ENCODE peak calls at places on chromosome 14, in nine cellular contexts. One of them, this sample, is unnamed.

GRCh38 chr14:77691259-77691658 is 16.6 kb downstream of the ALKBH1 start:
- DNase-seq in GM12892: no peak
- DNase-seq in ovary: no peak
- DNase-seq in sigmoid colon: no peak
- DNase-seq in H54: no peak
- DNase-seq in esophagus muscularis mucosa: no peak
- DNase-seq in prostate gland: no peak
- DNase-seq in stomach: peak
- DNase-seq in suprapubic skin: no peak
- DNase-seq in this sample: no peak

GRCh38 chr14:64787619-64788018 is 83.4 kb downstream of the PLEKHG3 start:
- DNase-seq in suprapubic skin: no peak
- DNase-seq in H54: no peak
- DNase-seq in GM12892: no peak
- DNase-seq in prostate gland: no peak
- DNase-seq in stomach: no peak
- DNase-seq in esophagus muscularis mucosa: no peak
- DNase-seq in sigmoid colon: no peak
- DNase-seq in ovary: no peak
- DNase-seq in this sample: no peak

GRCh38 chr14:25250516-25250915 is 200.6 kb upstream of the STXBP6 start:
- DNase-seq in prostate gland: no peak
- DNase-seq in stomach: no peak
- DNase-seq in sigmoid colon: no peak
- DNase-seq in H54: no peak
- DNase-seq in esophagus muscularis mucosa: no peak
- DNase-seq in ovary: no peak
- DNase-seq in GM12892: no peak
- DNase-seq in suprapubic skin: no peak
- DNase-seq in this sample: no peak

GRCh38 chr14:52299692-52300278 is 14.3 kb upstream of the PTGER2 start:
- DNase-seq in esophagus muscularis mucosa: no peak
- DNase-seq in H54: no peak
- DNase-seq in suprapubic skin: no peak
- DNase-seq in stomach: no peak
- DNase-seq in GM12892: no peak
- DNase-seq in sigmoid colon: no peak
- DNase-seq in ovary: no peak
- DNase-seq in prostate gland: no peak
- DNase-seq in this sample: no peak

GRCh38 chr14:105212541-105213305 is 31.6 kb upstream of the NUDT14 start:
- DNase-seq in ovary: no peak
- DNase-seq in H54: no peak
- DNase-seq in stomach: no peak
- DNase-seq in GM12892: no peak
- DNase-seq in prostate gland: no peak
- DNase-seq in suprapubic skin: no peak
- DNase-seq in esophagus muscularis mucosa: no peak
- DNase-seq in sigmoid colon: no peak
- DNase-seq in this sample: no peak

GRCh38 chr14:58171090-58171489 is 19.1 kb upstream of the ARMH4 start:
- DNase-seq in H54: peak
- DNase-seq in ovary: peak
- DNase-seq in GM12892: peak
- DNase-seq in suprapubic skin: peak
- DNase-seq in sigmoid colon: peak
- DNase-seq in stomach: peak
- DNase-seq in esophagus muscularis mucosa: peak
- DNase-seq in prostate gland: peak
- DNase-seq in this sample: no peak

GRCh38 chr14:21521526-21521925 is 4.6 kb downstream of the SALL2 start:
- DNase-seq in sigmoid colon: no peak
- DNase-seq in prostate gland: no peak
- DNase-seq in suprapubic skin: no peak
- DNase-seq in H54: no peak
- DNase-seq in stomach: no peak
- DNase-seq in GM12892: no peak
- DNase-seq in ovary: no peak
- DNase-seq in esophagus muscularis mucosa: no peak
- DNase-seq in this sample: no peak

GRCh38 chr14:38868415-38869290 is 234.4 kb downstream of the SEC23A start:
- DNase-seq in GM12892: no peak
- DNase-seq in sigmoid colon: no peak
- DNase-seq in suprapubic skin: no peak
- DNase-seq in esophagus muscularis mucosa: no peak
- DNase-seq in ovary: no peak
- DNase-seq in stomach: no peak
- DNase-seq in H54: no peak
- DNase-seq in prostate gland: no peak
- DNase-seq in this sample: no peak

GRCh38 chr14:68285421-68286179 is 466.0 kb downstream of the RAD51B start:
- DNase-seq in esophagus muscularis mucosa: no peak
- DNase-seq in prostate gland: no peak
- DNase-seq in stomach: no peak
- DNase-seq in H54: no peak
- DNase-seq in ovary: no peak
- DNase-seq in GM12892: no peak
- DNase-seq in suprapubic skin: no peak
- DNase-seq in sigmoid colon: no peak
- DNase-seq in this sample: no peak

GRCh38 chr14:23937121-23937692 is 16.4 kb upstream of the DHRS4 start:
- DNase-seq in prostate gland: no peak
- DNase-seq in GM12892: no peak
- DNase-seq in H54: no peak
- DNase-seq in esophagus muscularis mucosa: no peak
- DNase-seq in suprapubic skin: no peak
- DNase-seq in sigmoid colon: no peak
- DNase-seq in stomach: no peak
- DNase-seq in ovary: no peak
- DNase-seq in this sample: no peak

DNA sequence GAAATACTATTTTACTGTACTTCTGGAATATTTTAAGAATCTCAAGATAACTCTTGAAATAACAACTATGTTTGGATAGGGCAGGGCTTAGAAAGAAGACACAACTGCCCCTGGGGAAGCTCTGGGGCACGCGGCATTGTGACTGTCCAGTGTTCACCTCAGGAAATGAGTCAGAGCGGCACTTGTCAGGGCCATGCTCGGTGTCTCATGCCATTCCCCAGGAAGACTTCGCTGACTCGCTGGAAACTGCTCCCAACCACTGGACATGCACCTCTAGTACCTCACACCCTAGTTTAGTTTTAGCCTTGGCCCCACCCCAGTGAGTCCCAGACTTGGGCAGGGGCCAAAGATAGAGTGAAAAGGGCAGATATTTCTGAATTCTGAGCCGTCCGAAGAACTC is 192.0 kb downstream of the TTC7B start:
- DNase-seq in prostate gland: peak
- DNase-seq in sigmoid colon: peak
- DNase-seq in H54: peak
- DNase-seq in ovary: peak
- DNase-seq in stomach: no peak
- DNase-seq in GM12892: no peak
- DNase-seq in esophagus muscularis mucosa: no peak
- DNase-seq in suprapubic skin: no peak
- DNase-seq in this sample: no peak
- TF ChIP-seq POLR2A in prostate gland: no peak
- TF ChIP-seq POLR2A in sigmoid colon: no peak
- TF ChIP-seq POLR2A in H54: no peak
- TF ChIP-seq POLR2A in ovary: no peak
- TF ChIP-seq POLR2A in stomach: no peak
- TF ChIP-seq POLR2A in GM12892: no peak
- TF ChIP-seq POLR2A in esophagus muscularis mucosa: no peak
- TF ChIP-seq POLR2A in suprapubic skin: no peak
- TF ChIP-seq POLR2A in this sample: no peak

DNA sequence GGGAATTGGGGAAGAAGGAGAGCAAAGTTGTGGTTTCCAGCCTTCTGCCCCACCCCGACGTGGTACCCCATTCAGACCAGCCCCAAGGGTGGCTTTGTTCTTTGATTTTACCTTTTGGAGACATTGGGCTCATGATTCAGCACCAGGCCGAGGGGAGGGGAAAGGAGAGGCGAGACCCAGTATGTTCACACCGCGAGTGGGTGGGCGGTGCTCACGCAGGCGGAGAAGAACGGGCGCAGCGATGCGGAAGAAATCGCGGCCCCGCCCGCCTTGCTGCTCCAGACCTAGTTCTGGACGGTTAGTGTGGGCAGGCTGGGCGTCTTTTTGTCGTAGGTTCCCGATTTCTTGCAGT is 960 bp downstream of the ATL1 start:
- DNase-seq in suprapubic skin: peak
- DNase-seq in sigmoid colon: peak
- DNase-seq in esophagus muscularis mucosa: peak
- DNase-seq in prostate gland: peak
- DNase-seq in H54: peak
- DNase-seq in stomach: peak
- DNase-seq in ovary: peak
- DNase-seq in GM12892: peak
- DNase-seq in this sample: peak
- TF ChIP-seq POLR2A in suprapubic skin: no peak
- TF ChIP-seq POLR2A in sigmoid colon: peak
- TF ChIP-seq POLR2A in esophagus muscularis mucosa: peak
- TF ChIP-seq POLR2A in prostate gland: peak
- TF ChIP-seq POLR2A in H54: peak
- TF ChIP-seq POLR2A in stomach: no peak
- TF ChIP-seq POLR2A in ovary: peak
- TF ChIP-seq POLR2A in GM12892: no peak
- TF ChIP-seq POLR2A in this sample: no peak

DNA sequence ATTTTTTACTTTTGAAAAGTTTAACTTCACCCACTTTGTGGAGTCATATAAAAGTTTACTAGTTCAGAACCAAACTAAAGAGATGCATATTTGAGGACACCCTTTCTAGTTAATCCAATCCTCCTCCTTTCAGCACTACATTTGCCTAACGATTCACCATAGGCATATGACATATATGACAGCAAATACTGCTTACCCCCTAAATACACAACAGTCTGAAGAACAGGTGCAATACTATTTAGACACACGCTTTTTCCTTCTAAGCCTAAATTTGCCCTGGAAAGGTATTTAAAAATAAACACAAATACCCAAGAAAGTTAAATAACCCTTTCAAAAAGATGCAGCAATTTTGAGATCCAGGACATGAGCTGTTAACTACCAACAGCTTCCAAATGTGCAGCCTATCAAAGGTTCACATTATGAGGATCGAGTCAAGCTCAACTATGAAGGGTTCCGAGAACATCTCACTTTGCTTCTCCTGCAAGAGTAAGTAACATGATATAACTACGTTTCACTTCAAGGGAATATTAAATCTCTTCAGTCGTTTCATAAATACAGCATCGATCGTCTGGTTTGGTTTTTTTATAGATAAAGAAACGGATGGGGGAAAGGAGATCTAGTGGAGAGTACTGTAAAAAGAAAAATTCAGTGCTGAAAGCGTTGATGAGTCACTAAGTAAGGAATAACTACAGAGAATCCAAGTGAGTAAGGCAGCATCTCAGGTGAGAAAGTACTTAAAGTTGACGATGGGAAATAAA is 693 bp upstream of the AP4S1 start:
- DNase-seq in ovary: no peak
- DNase-seq in sigmoid colon: no peak
- DNase-seq in GM12892: no peak
- DNase-seq in prostate gland: no peak
- DNase-seq in esophagus muscularis mucosa: no peak
- DNase-seq in H54: no peak
- DNase-seq in stomach: no peak
- DNase-seq in suprapubic skin: no peak
- DNase-seq in this sample: no peak
- TF ChIP-seq POLR2A in ovary: no peak
- TF ChIP-seq POLR2A in sigmoid colon: no peak
- TF ChIP-seq POLR2A in GM12892: no peak
- TF ChIP-seq POLR2A in prostate gland: no peak
- TF ChIP-seq POLR2A in esophagus muscularis mucosa: no peak
- TF ChIP-seq POLR2A in H54: no peak
- TF ChIP-seq POLR2A in stomach: no peak
- TF ChIP-seq POLR2A in suprapubic skin: no peak
- TF ChIP-seq POLR2A in this sample: no peak

GRCh38 chr14:30017370-30017993 is 89.8 kb upstream of the PRKD1 start:
- DNase-seq in sigmoid colon: no peak
- DNase-seq in prostate gland: no peak
- DNase-seq in stomach: no peak
- DNase-seq in ovary: no peak
- DNase-seq in suprapubic skin: no peak
- DNase-seq in H54: no peak
- DNase-seq in esophagus muscularis mucosa: no peak
- DNase-seq in GM12892: no peak
- DNase-seq in this sample: no peak

GRCh38 chr14:30020687-30021086 is 93.0 kb upstream of the PRKD1 start:
- DNase-seq in stomach: no peak
- DNase-seq in sigmoid colon: no peak
- DNase-seq in prostate gland: no peak
- DNase-seq in suprapubic skin: no peak
- DNase-seq in esophagus muscularis mucosa: no peak
- DNase-seq in ovary: no peak
- DNase-seq in GM12892: no peak
- DNase-seq in H54: no peak
- DNase-seq in this sample: no peak

GRCh38 chr14:30016025-30016424 is 88.4 kb upstream of the PRKD1 start:
- DNase-seq in suprapubic skin: no peak
- DNase-seq in ovary: no peak
- DNase-seq in GM12892: no peak
- DNase-seq in stomach: no peak
- DNase-seq in esophagus muscularis mucosa: no peak
- DNase-seq in sigmoid colon: no peak
- DNase-seq in prostate gland: no peak
- DNase-seq in H54: no peak
- DNase-seq in this sample: no peak

GRCh38 chr14:30015471-30015870 is 87.8 kb upstream of the PRKD1 start:
- DNase-seq in prostate gland: no peak
- DNase-seq in suprapubic skin: no peak
- DNase-seq in ovary: no peak
- DNase-seq in sigmoid colon: no peak
- DNase-seq in GM12892: no peak
- DNase-seq in esophagus muscularis mucosa: no peak
- DNase-seq in stomach: no peak
- DNase-seq in H54: no peak
- DNase-seq in this sample: no peak

DNA sequence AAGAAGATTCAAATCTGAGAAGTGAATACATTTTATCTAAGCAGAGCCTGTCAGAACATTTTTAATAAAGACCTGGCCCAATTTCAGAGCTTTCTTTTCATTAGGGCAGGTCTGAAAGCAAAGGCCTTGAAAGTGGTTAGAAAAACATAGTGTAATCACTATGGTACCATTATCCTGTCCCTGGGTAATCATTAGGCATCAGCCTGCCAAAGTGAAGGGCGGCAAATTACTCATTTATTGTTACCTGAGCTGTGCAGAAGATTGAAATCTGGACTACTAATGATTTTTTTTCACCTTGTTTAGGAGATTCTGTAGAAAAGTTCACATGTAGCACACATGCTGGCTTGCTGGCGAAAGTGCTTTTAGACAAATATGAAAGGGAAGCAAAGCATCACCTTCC is 92.6 kb upstream of the PRKD1 start:
- DNase-seq in H54: no peak
- DNase-seq in sigmoid colon: no peak
- DNase-seq in ovary: no peak
- DNase-seq in esophagus muscularis mucosa: no peak
- DNase-seq in prostate gland: no peak
- DNase-seq in GM12892: no peak
- DNase-seq in stomach: no peak
- DNase-seq in suprapubic skin: no peak
- DNase-seq in this sample: no peak
- TF ChIP-seq POLR2A in H54: no peak
- TF ChIP-seq POLR2A in sigmoid colon: no peak
- TF ChIP-seq POLR2A in ovary: no peak
- TF ChIP-seq POLR2A in esophagus muscularis mucosa: no peak
- TF ChIP-seq POLR2A in prostate gland: no peak
- TF ChIP-seq POLR2A in GM12892: no peak
- TF ChIP-seq POLR2A in stomach: no peak
- TF ChIP-seq POLR2A in suprapubic skin: no peak
- TF ChIP-seq POLR2A in this sample: no peak